ENCODE peak calls at places on chromosomes 13 and 19, in seven cellular contexts. Q, M, G, N, B, C and J are unnamed samples.

GRCh38 chr19:3879656-3880055 is 829 bp upstream of the ATCAY start:
- DNase-seq in M (no peak), C (no peak), B (no peak), Q (no peak), N (no peak), G (no peak), J (no peak)

GRCh38 chr13:75802161-75802560 is 166.0 kb downstream of the LMO7 start:
- DNase-seq in N (no peak), G (no peak), Q (no peak), B (no peak), C (no peak), M (no peak), J (no peak)

GRCh38 chr13:42660367-42660965 is 86.5 kb downstream of the TNFSF11 start:
- DNase-seq in Q (no peak), M (no peak), C (no peak), B (no peak), N (no peak), G (no peak), J (no peak)

GRCh38 chr13:110334256-110334655 is 27.2 kb downstream of the COL4A2 start:
- DNase-seq in B (no peak), N (no peak), M (no peak), Q (no peak), C (no peak), G (no peak), J (peak)

GRCh38 chr13:112616586-112617381 is 28.8 kb upstream of the TUBGCP3 start:
- DNase-seq in G (peak), N (no peak), B (peak), Q (peak), M (no peak), C (no peak), J (no peak)

GRCh38 chr13:98828614-98829013 is 76.1 kb upstream of the SLC15A1 start:
- DNase-seq in M (no peak), C (no peak), Q (no peak), B (no peak), N (no peak), G (no peak), J (no peak)

GRCh38 chr13:67355791-67356190 is 125.7 kb upstream of the PCDH9 start:
- DNase-seq in C (no peak), G (no peak), N (no peak), B (no peak), Q (no peak), M (no peak), J (no peak)

GRCh38 chr19:2455481-2456300 is 1.1 kb downstream of the LMNB2 start:
- DNase-seq in G (no peak), N (no peak), M (no peak), C (peak), Q (no peak), B (peak), J (no peak)

GRCh38 chr19:50977626-50978025 is 6.1 kb downstream of the KLK7 start:
- DNase-seq in M (no peak), C (no peak), Q (no peak), B (no peak), N (no peak), G (no peak), J (no peak)

GRCh38 chr13:45333973-45334922 is 6.7 kb downstream of the TPT1 start:
- DNase-seq in Q (no peak), G (no peak), M (no peak), N (no peak), B (peak), C (no peak), J (no peak)

GRCh38 chr19:51916167-51916566 is 11.1 kb upstream of the ZNF613 start:
- DNase-seq in B (peak), M (no peak), G (no peak), Q (no peak), C (no peak), N (no peak), J (no peak)

GRCh38 chr19:35777961-35778360 is 2.6 kb downstream of the ARHGAP33 start:
- DNase-seq in G (no peak), N (no peak), B (no peak), Q (no peak), C (no peak), M (no peak), J (no peak)

GRCh38 chr13:30797847-30798246 is 62.5 kb downstream of the ALOX5AP start:
- DNase-seq in N (no peak), Q (no peak), C (no peak), G (no peak), M (no peak), B (no peak), J (no peak)

GRCh38 chr19:12953456-12954149 is 3.4 kb downstream of the GADD45GIP1 start:
- DNase-seq in M (no peak), G (no peak), Q (no peak), N (no peak), C (peak), B (no peak), J (no peak)

GRCh38 chr13:39600766-39601165 is 2.2 kb downstream of the LHFPL6 start:
- DNase-seq in G (peak), C (no peak), N (no peak), Q (no peak), M (no peak), B (no peak), J (peak)

GRCh38 chr13:36858285-36858684 is 39.3 kb downstream of the RFXAP start:
- DNase-seq in G (no peak), M (no peak), C (no peak), B (peak), Q (no peak), N (no peak), J (no peak)

GRCh38 chr13:84362777-84363176 is 480.5 kb upstream of the SLITRK1 start:
- DNase-seq in B (no peak), N (no peak), C (no peak), M (no peak), Q (no peak), G (no peak), J (no peak)

GRCh38 chr13:95714142-95714832 is 37.3 kb downstream of the DNAJC3 start:
- DNase-seq in G (no peak), N (no peak), C (no peak), M (no peak), B (peak), Q (no peak), J (no peak)

GRCh38 chr19:36213793-36214387 is 575 bp downstream of the ZNF565 start:
- DNase-seq in N (no peak), Q (no peak), C (no peak), M (no peak), G (no peak), B (no peak), J (no peak)

GRCh38 chr13:103694033-103694432 is 627.8 kb upstream of the SLC10A2 start:
- DNase-seq in C (no peak), M (no peak), Q (peak), G (no peak), B (peak), N (no peak), J (no peak)

GRCh38 chr19:13794388-13794751 is 873 bp upstream of the ZSWIM4 start:
- DNase-seq in M (no peak), N (peak), Q (no peak), B (peak), G (no peak), C (peak), J (peak)